ENCODE peak calls at places on chromosomes 12 and 14, in five cellular contexts. P, V, K, B and Q are unnamed samples.
A peak's percentile ranks its signal among the peaks of the same experiment; 100 is the strongest.

GRCh38 chr12:116759783-116760581 is 21.9 kb downstream of the RNFT2 start:
- DNase-seq in P (no peak), V (peak; percentile 87), B (no peak), K (no peak), Q (no peak)

GRCh38 chr12:11703378-11703777 is 53.9 kb downstream of the ETV6 start:
- DNase-seq in K (no peak), V (no peak), B (no peak), P (no peak), Q (no peak)

GRCh38 chr12:15575797-15576560 is 213.2 kb downstream of the EPS8 start:
- DNase-seq in P (no peak), V (no peak), B (no peak), K (no peak), Q (no peak)

GRCh38 chr14:100078997-100079561 is 13.9 kb downstream of the EVL start:
- DNase-seq in V (peak; percentile 76), B (no peak), P (no peak), K (peak; percentile 72), Q (peak; percentile 61)

GRCh38 chr12:62291888-62292760 is 31.9 kb downstream of the USP15 start:
- DNase-seq in V (no peak), P (no peak), B (no peak), K (peak; percentile 43), Q (no peak)

GRCh38 chr12:94262228-94263010 is 114.0 kb downstream of the PLXNC1 start:
- DNase-seq in V (peak; percentile 63), B (no peak), P (peak; percentile 30), K (peak; percentile 96), Q (peak; percentile 79)

GRCh38 chr14:102782974-102783373 is 5.7 kb downstream of the TRAF3 start:
- DNase-seq in B (no peak), K (no peak), P (no peak), V (no peak), Q (no peak)

GRCh38 chr12:64318605-64319004 is 72.0 kb downstream of the C12orf56 start:
- DNase-seq in K (peak; percentile 4), B (no peak), V (peak; percentile 7), P (no peak), Q (no peak)

GRCh38 chr12:26845057-26845666 is 12.2 kb upstream of the ITPR2 start:
- DNase-seq in B (no peak), K (peak; percentile 34), P (peak; percentile 50), V (peak; percentile 52), Q (peak; percentile 50)

GRCh38 chr14:49553106-49553505 is 33.1 kb downstream of the RPS29 start:
- DNase-seq in B (no peak), P (no peak), K (no peak), V (no peak), Q (no peak)

GRCh38 chr14:80275208-80275850 is 64.0 kb upstream of the DIO2 start:
- DNase-seq in P (no peak), B (no peak), K (peak; percentile 63), V (no peak), Q (no peak)

GRCh38 chr12:122123051-122123760 is 44.6 kb downstream of the MLXIP start:
- DNase-seq in V (peak; percentile 84), P (peak; percentile 76), B (no peak), K (peak; percentile 66), Q (peak; percentile 86)

GRCh38 chr14:33660248-33660647 is 290.6 kb downstream of the EGLN3 start:
- DNase-seq in K (no peak), B (no peak), P (no peak), V (no peak), Q (no peak)

GRCh38 chr12:2268478-2269286 is 215.9 kb downstream of the CACNA1C start:
- DNase-seq in V (no peak), B (no peak), K (peak; percentile 81), P (no peak), Q (no peak)

GRCh38 chr12:127306604-127307215 is 960.3 kb upstream of the TMEM132C start:
- DNase-seq in P (no peak), K (no peak), V (no peak), B (no peak), Q (no peak)

GRCh38 chr12:57210461-57210860 is 6.1 kb upstream of the NXPH4 start:
- DNase-seq in P (no peak), K (no peak), B (no peak), V (no peak), Q (no peak)

GRCh38 chr12:108446766-108447165 is 68.3 kb upstream of the FICD start:
- DNase-seq in P (no peak), B (no peak), V (no peak), K (no peak), Q (no peak)

GRCh38 chr12:106113042-106113441 is 25.7 kb downstream of the NUAK1 start:
- DNase-seq in K (peak; percentile 68), V (no peak), B (peak; percentile 7), P (no peak), Q (no peak)

GRCh38 chr14:104229621-104230041 is 91.2 kb downstream of the KIF26A start:
- DNase-seq in B (no peak), P (no peak), K (no peak), V (no peak), Q (no peak)

GRCh38 chr12:120283318-120283717 is 8.4 kb downstream of the RNU4-2 start:
- DNase-seq in B (no peak), K (no peak), V (no peak), P (no peak), Q (no peak)

GRCh38 chr12:70178038-70178437 is 65.2 kb upstream of the CNOT2 start:
- DNase-seq in V (no peak), P (no peak), K (no peak), B (no peak), Q (peak; percentile 2)

GRCh38 chr12:127230843-127231260 is 1036.1 kb upstream of the TMEM132C start:
- DNase-seq in K (peak; percentile 94), B (no peak), P (no peak), V (peak; percentile 25), Q (no peak)

GRCh38 chr12:90909069-90909676 is 45.8 kb downstream of the CCER1 start:
- DNase-seq in B (no peak), V (peak; percentile 7), P (peak; percentile 28), K (peak; percentile 67), Q (peak; percentile 17)

GRCh38 chr12:124636138-124636968 is 68.9 kb upstream of the NCOR2 start:
- DNase-seq in V (peak; percentile 92), P (no peak), K (peak; percentile 46), B (peak; percentile 11), Q (no peak)

GRCh38 chr12:108063192-108063591 is 65.9 kb upstream of the WSCD2 start:
- DNase-seq in B (no peak), P (no peak), K (no peak), V (peak; percentile 66), Q (no peak)

GRCh38 chr12:82874935-82875334 is 188.2 kb downstream of the TMTC2 start:
- DNase-seq in K (peak; percentile 67), B (no peak), V (no peak), P (no peak), Q (no peak)

GRCh38 chr12:53300187-53300586 is 692 bp downstream of the MYG1 start:
- DNase-seq in B (no peak), V (no peak), K (peak; percentile 77), P (no peak), Q (peak; percentile 41)

GRCh38 chr14:61927015-61927414 is 164.8 kb downstream of the SNAPC1 start:
- DNase-seq in P (no peak), B (no peak), V (no peak), K (peak; percentile 69), Q (no peak)

GRCh38 chr14:88289214-88289613 is 33.9 kb downstream of the KCNK10 start:
- DNase-seq in P (no peak), B (no peak), K (peak; percentile 13), V (no peak), Q (no peak)

GRCh38 chr12:87960557-87960956 is 68.6 kb downstream of the C12orf50 start:
- DNase-seq in V (no peak), K (no peak), P (no peak), B (no peak), Q (peak; percentile 53)

GRCh38 chr14:32509632-32510187 is 180.6 kb downstream of the AKAP6 start:
- DNase-seq in V (no peak), P (peak; percentile 15), B (no peak), K (peak; percentile 97), Q (no peak)

GRCh38 chr12:6532927-6533652 is 1.2 kb upstream of the GAPDH start:
- DNase-seq in V (peak; percentile 70), B (no peak), P (peak; percentile 66), K (peak; percentile 76), Q (peak; percentile 79)

GRCh38 chr14:72892103-72892878 is 1.6 kb downstream of the DPF3 start:
- DNase-seq in K (peak; percentile 43), B (no peak), V (peak; percentile 17), P (no peak), Q (peak; percentile 56)
- TF ChIP-seq RCOR1 in K (no peak), B (no peak), V (no peak), P (no peak), Q (no peak)

DNA sequence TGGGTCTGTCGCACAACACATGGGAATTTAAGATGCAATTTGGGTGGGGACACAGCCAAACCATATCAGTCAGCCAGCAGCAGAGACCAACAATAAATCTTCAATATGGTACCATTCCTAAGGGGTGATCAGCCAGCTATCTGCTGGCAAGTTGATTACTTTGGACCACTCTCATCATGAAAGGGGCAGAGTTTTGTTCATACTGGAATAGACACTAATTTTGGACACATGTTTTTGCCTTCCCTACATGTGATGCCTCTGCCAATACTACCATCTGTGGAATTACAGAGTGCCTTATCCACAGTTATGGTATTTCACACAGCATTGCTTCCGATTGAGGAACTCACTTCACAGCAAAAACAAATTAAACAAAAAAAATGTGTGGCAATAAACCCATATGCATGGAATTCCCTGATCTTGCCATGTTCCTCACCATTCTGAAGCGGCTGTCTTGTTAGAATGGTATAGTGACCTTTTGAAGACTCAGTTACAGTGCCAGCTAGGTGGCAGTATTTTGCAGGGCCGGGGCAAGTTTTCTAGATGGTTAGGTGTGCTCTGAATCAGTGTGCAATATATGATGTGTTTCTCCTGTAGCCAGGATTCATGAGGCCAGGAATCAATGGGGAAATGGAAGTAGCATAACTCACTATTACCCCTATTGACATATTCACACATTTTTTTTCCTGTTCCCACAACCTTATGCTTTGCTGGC is 179.0 kb upstream of the IGF1 start:
- DNase-seq in V (no peak), P (no peak), B (no peak), K (no peak), Q (no peak)
- TF ChIP-seq RCOR1 in V (no peak), P (no peak), B (no peak), K (no peak), Q (no peak)

DNA sequence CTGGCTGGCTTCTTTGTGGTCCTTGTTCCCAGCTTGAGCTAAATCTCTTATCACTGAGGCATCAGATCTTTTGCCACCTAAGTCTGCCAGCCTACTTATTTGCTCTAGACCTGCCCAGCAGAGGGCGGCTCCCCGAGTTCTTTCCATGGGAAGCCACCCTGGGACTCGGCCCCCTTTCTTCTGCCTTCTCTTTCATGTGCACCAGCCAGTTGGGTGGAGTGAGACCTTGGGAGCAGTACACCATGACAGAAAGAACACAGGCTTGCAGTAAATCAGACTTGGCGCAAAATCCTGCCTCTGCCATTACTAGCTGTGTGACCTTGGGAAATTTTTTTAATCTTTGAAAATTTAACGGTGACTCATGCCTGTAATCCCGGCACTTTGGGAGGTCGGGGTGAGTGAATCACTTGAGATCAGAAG is 7.4 kb downstream of the SMAGP start:
- DNase-seq in K (peak; percentile 48), P (peak; percentile 46), B (no peak), V (peak; percentile 64), Q (no peak)
- TF ChIP-seq RCOR1 in K (no peak), P (no peak), B (no peak), V (no peak), Q (no peak)

DNA sequence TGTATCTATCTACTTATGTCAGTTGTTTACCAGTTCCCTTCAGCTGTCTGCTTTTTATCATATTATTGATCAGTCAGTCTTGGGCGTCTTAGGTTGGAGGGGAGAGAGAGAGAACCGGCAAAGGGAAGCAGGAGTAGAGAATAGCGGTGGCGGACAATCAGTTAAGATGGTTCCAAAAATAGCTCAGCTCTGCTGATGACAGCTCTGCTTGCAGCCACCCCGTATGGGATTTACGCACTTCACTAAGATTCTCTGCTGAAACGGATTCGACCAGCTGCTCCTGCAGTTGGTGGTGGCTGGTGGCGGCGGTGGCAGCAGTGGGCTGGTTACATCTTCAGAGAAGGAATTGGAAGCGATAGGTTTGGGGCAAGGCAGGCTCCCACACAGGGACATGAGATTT is 664.9 kb downstream of the NRXN3 start:
- DNase-seq in B (no peak), V (no peak), K (no peak), P (no peak), Q (no peak)
- TF ChIP-seq RCOR1 in B (no peak), V (no peak), K (no peak), P (no peak), Q (no peak)